ENCODE peak calls at places on chromosome 10, in eight cellular contexts. One of them, this sample, is unnamed.

GRCh38 chr10:127090135-127090534 is 106.3 kb downstream of the INSYN2A start:
- DNase-seq in COLO829: no peak
- DNase-seq in epithelial cell of esophagus: peak
- DNase-seq in Calu3: peak
- DNase-seq in AG09319: no peak
- DNase-seq in OCI-LY7: no peak
- DNase-seq in cardiac muscle cell: no peak
- DNase-seq in stimulated activated CD4-positive, alpha-beta T cell treated with anti-CD3 and anti-CD28 coated beads, Interleukin-15, amount 100 ng/mL, for 24 hours: no peak
- DNase-seq in this sample: no peak

GRCh38 chr10:50622497-50623298 is 1.1 kb downstream of the SGMS1 start:
- DNase-seq in COLO829: no peak
- DNase-seq in epithelial cell of esophagus: peak
- DNase-seq in Calu3: peak
- DNase-seq in AG09319: no peak
- DNase-seq in OCI-LY7: peak
- DNase-seq in cardiac muscle cell: peak
- DNase-seq in stimulated activated CD4-positive, alpha-beta T cell treated with anti-CD3 and anti-CD28 coated beads, Interleukin-15, amount 100 ng/mL, for 24 hours: peak
- DNase-seq in this sample: peak

GRCh38 chr10:68938117-68938516 is 17.9 kb upstream of the DDX21 start:
- DNase-seq in COLO829: no peak
- DNase-seq in epithelial cell of esophagus: peak
- DNase-seq in Calu3: peak
- DNase-seq in AG09319: no peak
- DNase-seq in OCI-LY7: no peak
- DNase-seq in cardiac muscle cell: peak
- DNase-seq in stimulated activated CD4-positive, alpha-beta T cell treated with anti-CD3 and anti-CD28 coated beads, Interleukin-15, amount 100 ng/mL, for 24 hours: no peak
- DNase-seq in this sample: no peak

GRCh38 chr10:117534321-117535044 is 8.1 kb upstream of the EMX2 start:
- DNase-seq in COLO829: no peak
- DNase-seq in epithelial cell of esophagus: no peak
- DNase-seq in Calu3: no peak
- DNase-seq in AG09319: no peak
- DNase-seq in OCI-LY7: no peak
- DNase-seq in cardiac muscle cell: no peak
- DNase-seq in stimulated activated CD4-positive, alpha-beta T cell treated with anti-CD3 and anti-CD28 coated beads, Interleukin-15, amount 100 ng/mL, for 24 hours: no peak
- DNase-seq in this sample: no peak

GRCh38 chr10:4541292-4541691 is 284.7 kb upstream of the AKR1E2 start:
- DNase-seq in COLO829: no peak
- DNase-seq in epithelial cell of esophagus: peak
- DNase-seq in Calu3: peak
- DNase-seq in AG09319: peak
- DNase-seq in OCI-LY7: no peak
- DNase-seq in cardiac muscle cell: no peak
- DNase-seq in stimulated activated CD4-positive, alpha-beta T cell treated with anti-CD3 and anti-CD28 coated beads, Interleukin-15, amount 100 ng/mL, for 24 hours: no peak
- DNase-seq in this sample: no peak

GRCh38 chr10:131149586-131149985 is 161.9 kb downstream of the TCERG1L start:
- DNase-seq in COLO829: no peak
- DNase-seq in epithelial cell of esophagus: no peak
- DNase-seq in Calu3: no peak
- DNase-seq in AG09319: no peak
- DNase-seq in OCI-LY7: no peak
- DNase-seq in cardiac muscle cell: no peak
- DNase-seq in stimulated activated CD4-positive, alpha-beta T cell treated with anti-CD3 and anti-CD28 coated beads, Interleukin-15, amount 100 ng/mL, for 24 hours: no peak
- DNase-seq in this sample: no peak

GRCh38 chr10:43208147-43209063 is 58.5 kb downstream of the RASGEF1A start:
- DNase-seq in COLO829: no peak
- DNase-seq in epithelial cell of esophagus: no peak
- DNase-seq in Calu3: no peak
- DNase-seq in AG09319: no peak
- DNase-seq in OCI-LY7: no peak
- DNase-seq in cardiac muscle cell: no peak
- DNase-seq in stimulated activated CD4-positive, alpha-beta T cell treated with anti-CD3 and anti-CD28 coated beads, Interleukin-15, amount 100 ng/mL, for 24 hours: no peak
- DNase-seq in this sample: peak

GRCh38 chr10:104339469-104340098 is 1.3 kb upstream of the ITPRIP start:
- DNase-seq in COLO829: no peak
- DNase-seq in epithelial cell of esophagus: peak
- DNase-seq in Calu3: no peak
- DNase-seq in AG09319: no peak
- DNase-seq in OCI-LY7: no peak
- DNase-seq in cardiac muscle cell: peak
- DNase-seq in stimulated activated CD4-positive, alpha-beta T cell treated with anti-CD3 and anti-CD28 coated beads, Interleukin-15, amount 100 ng/mL, for 24 hours: no peak
- DNase-seq in this sample: no peak

GRCh38 chr10:97498841-97499560 is at the start of gene UBTD1:
- DNase-seq in COLO829: no peak
- DNase-seq in epithelial cell of esophagus: peak
- DNase-seq in Calu3: peak
- DNase-seq in AG09319: no peak
- DNase-seq in OCI-LY7: peak
- DNase-seq in cardiac muscle cell: peak
- DNase-seq in stimulated activated CD4-positive, alpha-beta T cell treated with anti-CD3 and anti-CD28 coated beads, Interleukin-15, amount 100 ng/mL, for 24 hours: peak
- DNase-seq in this sample: peak

GRCh38 chr10:132395704-132396494 is 1.1 kb upstream of the PWWP2B start:
- DNase-seq in COLO829: no peak
- DNase-seq in epithelial cell of esophagus: no peak
- DNase-seq in Calu3: no peak
- DNase-seq in AG09319: no peak
- DNase-seq in OCI-LY7: no peak
- DNase-seq in cardiac muscle cell: peak
- DNase-seq in stimulated activated CD4-positive, alpha-beta T cell treated with anti-CD3 and anti-CD28 coated beads, Interleukin-15, amount 100 ng/mL, for 24 hours: peak
- DNase-seq in this sample: peak

GRCh38 chr10:80261316-80262030 is 28.0 kb downstream of the MAT1A start:
- DNase-seq in COLO829: no peak
- DNase-seq in epithelial cell of esophagus: no peak
- DNase-seq in Calu3: no peak
- DNase-seq in AG09319: no peak
- DNase-seq in OCI-LY7: no peak
- DNase-seq in cardiac muscle cell: no peak
- DNase-seq in stimulated activated CD4-positive, alpha-beta T cell treated with anti-CD3 and anti-CD28 coated beads, Interleukin-15, amount 100 ng/mL, for 24 hours: no peak
- DNase-seq in this sample: no peak